ENCODE peak calls at places on chromosome 10, in nine cellular contexts. N is hippocampal formation, R is SW480, Q is NAMALWA, W is dorsolateral prefrontal cortex, K is ascending aorta, G is AG10803, F is activated T-cell treated with anti-CD3 and anti-CD28 coated beads for 48 hours, M is NCI-H2081 treated with DMSO at 0.1 percent for 48 hours. T is an unnamed sample.
A peak's percentile ranks its signal among the peaks of the same experiment; 100 is the strongest.

GRCh38 chr10:103442031-103442461 is 10.1 kb downstream of the CALHM2 start:
- DNase-seq in N (peak; percentile 7), R (no peak), Q (no peak), W (no peak), K (no peak), G (no peak), F (no peak), M (no peak), T (peak; percentile 62)

GRCh38 chr10:28913850-28914249 is 236.5 kb downstream of the BAMBI start:
- DNase-seq in N (no peak), R (peak; percentile 97), Q (no peak), W (no peak), K (no peak), G (no peak), F (no peak), M (no peak), T (no peak)

GRCh38 chr10:22321156-22321711 is 335 bp downstream of the BMI1 start:
- DNase-seq in N (peak; percentile 52), R (peak; percentile 64), Q (peak; percentile 77), W (peak; percentile 43), K (no peak), G (peak; percentile 76), F (no peak), M (no peak), T (peak; percentile 88)

GRCh38 chr10:47346572-47347302 is 1.4 kb upstream of the RBP3 start:
- DNase-seq in N (no peak), R (no peak), Q (no peak), W (peak; percentile 19), K (no peak), G (no peak), F (no peak), M (no peak), T (no peak)

GRCh38 chr10:95531041-95531809 is 29.9 kb downstream of the SORBS1 start:
- DNase-seq in N (no peak), R (no peak), Q (no peak), W (no peak), K (no peak), G (no peak), F (no peak), M (no peak), T (no peak)

GRCh38 chr10:17915181-17915580 is 36.5 kb upstream of the SLC39A12 start:
- DNase-seq in N (no peak), R (no peak), Q (no peak), W (no peak), K (no peak), G (no peak), F (no peak), M (no peak), T (peak; percentile 45)

GRCh38 chr10:71302874-71303568 is 16.0 kb upstream of the SLC29A3 start:
- DNase-seq in N (no peak), R (peak; percentile 71), Q (peak; percentile 68), W (no peak), K (no peak), G (peak; percentile 56), F (no peak), M (peak; percentile 1), T (no peak)

GRCh38 chr10:87918254-87918859 is 54.9 kb downstream of the PTEN start:
- DNase-seq in N (no peak), R (no peak), Q (no peak), W (no peak), K (no peak), G (no peak), F (no peak), M (no peak), T (no peak)

GRCh38 chr10:484925-485661 is 204.4 kb downstream of the DIP2C start:
- DNase-seq in N (no peak), R (no peak), Q (no peak), W (no peak), K (no peak), G (no peak), F (no peak), M (no peak), T (no peak)

GRCh38 chr10:43978091-43978490 is 329.4 kb upstream of the ZNF32 start:
- DNase-seq in N (no peak), R (no peak), Q (no peak), W (no peak), K (no peak), G (no peak), F (no peak), M (no peak), T (no peak)

GRCh38 chr10:116819999-116820677 is 29.2 kb upstream of the ENO4 start:
- DNase-seq in N (no peak), R (no peak), Q (no peak), W (no peak), K (no peak), G (no peak), F (no peak), M (no peak), T (no peak)

GRCh38 chr10:85193796-85194195 is 865.4 kb downstream of the CCSER2 start:
- DNase-seq in N (no peak), R (no peak), Q (no peak), W (no peak), K (no peak), G (no peak), F (no peak), M (no peak), T (no peak)

GRCh38 chr10:105328441-105328840 is 687.4 kb downstream of the SORCS3 start:
- DNase-seq in N (peak; percentile 9), R (no peak), Q (no peak), W (no peak), K (no peak), G (no peak), F (no peak), M (no peak), T (no peak)

GRCh38 chr10:5387169-5387568 is 17.5 kb downstream of the TUBAL3 start:
- DNase-seq in N (no peak), R (no peak), Q (no peak), W (no peak), K (no peak), G (no peak), F (no peak), M (no peak), T (no peak)

GRCh38 chr10:79070611-79071534 is 2.1 kb downstream of the ZMIZ1 start:
- DNase-seq in N (peak; percentile 84), R (peak; percentile 58), Q (no peak), W (peak; percentile 71), K (peak; percentile 73), G (peak; percentile 91), F (no peak), M (no peak), T (peak; percentile 98)

GRCh38 chr10:82221750-82222149 is 346.8 kb downstream of the NRG3 start:
- DNase-seq in N (no peak), R (peak; percentile 9), Q (no peak), W (no peak), K (no peak), G (no peak), F (no peak), M (no peak), T (no peak)

GRCh38 chr10:73889014-73889413 is 14.7 kb upstream of the CAMK2G start:
- DNase-seq in N (no peak), R (peak; percentile 77), Q (no peak), W (no peak), K (peak; percentile 71), G (peak; percentile 94), F (no peak), M (no peak), T (peak; percentile 63)

GRCh38 chr10:5935628-5936027 is 41.7 kb downstream of the IL15RA start:
- DNase-seq in N (no peak), R (no peak), Q (no peak), W (no peak), K (no peak), G (no peak), F (no peak), M (no peak), T (no peak)

GRCh38 chr10:125165584-125166340 is 5.4 kb upstream of the CTBP2 start:
- DNase-seq in N (no peak), R (no peak), Q (no peak), W (no peak), K (no peak), G (no peak), F (no peak), M (no peak), T (no peak)